ENCODE peak calls at places on chromosomes 2 and 18, in seven cellular contexts. F is tibial artery, U is chondrocyte, P is psoas muscle, A is coronary artery, J is PC-3, B is WTC11. Q is an unnamed sample.

GRCh38 chr2:241308832-241309500 is 6.5 kb downstream of the HDLBP start:
- DNase-seq in F (no peak), J (no peak), B (no peak), U (no peak), A (no peak), P (no peak), Q (no peak)

GRCh38 chr2:98761267-98761781 is 30.4 kb upstream of the MGAT4A start:
- DNase-seq in P (no peak), B (no peak), U (no peak), A (no peak), J (peak; percentile 85), F (no peak), Q (no peak)

GRCh38 chr2:150971910-150972309 is 289.8 kb downstream of the RBM43 start:
- DNase-seq in F (no peak), A (no peak), B (no peak), J (no peak), P (no peak), U (no peak), Q (no peak)

GRCh38 chr2:218070587-218070986 is 1.5 kb downstream of the RUFY4 start:
- DNase-seq in J (no peak), F (no peak), A (no peak), U (no peak), B (no peak), P (no peak), Q (no peak)

GRCh38 chr2:206112108-206112507 is 26.1 kb upstream of the INO80D start:
- DNase-seq in U (no peak), A (no peak), F (no peak), B (no peak), J (no peak), P (no peak), Q (no peak)

GRCh38 chr18:41767960-41768359 is 187.1 kb upstream of the PIK3C3 start:
- DNase-seq in F (no peak), B (peak; percentile 10), J (peak; percentile 25), P (no peak), A (no peak), U (no peak), Q (no peak)

GRCh38 chr2:77519164-77519887 is 2.9 kb downstream of the LRRTM4 start:
- DNase-seq in P (no peak), A (no peak), B (no peak), J (no peak), F (no peak), U (no peak), Q (no peak)

GRCh38 chr18:21897811-21898210 is 157.2 kb downstream of the MIB1 start:
- DNase-seq in P (no peak), B (peak; percentile 72), J (peak; percentile 77), A (no peak), U (no peak), F (peak; percentile 26), Q (peak; percentile 47)

GRCh38 chr2:102592601-102593000 is 26.8 kb upstream of the SLC9A2 start:
- DNase-seq in P (no peak), F (no peak), A (no peak), J (peak; percentile 56), U (no peak), B (peak; percentile 23), Q (no peak)
- TF ChIP-seq CTCF in P (peak; percentile 48), F (no peak), A (no peak), J (peak; percentile 72), U (peak; percentile 72), B (peak; percentile 48), Q (peak; percentile 36)

GRCh38 chr2:219245899-219246230 is 586 bp downstream of the STK16 start:
- DNase-seq in J (no peak), P (no peak), F (no peak), B (no peak), U (no peak), A (no peak), Q (no peak)
- TF ChIP-seq CTCF in J (no peak), P (no peak), F (no peak), B (no peak), U (no peak), A (no peak), Q (no peak)

DNA sequence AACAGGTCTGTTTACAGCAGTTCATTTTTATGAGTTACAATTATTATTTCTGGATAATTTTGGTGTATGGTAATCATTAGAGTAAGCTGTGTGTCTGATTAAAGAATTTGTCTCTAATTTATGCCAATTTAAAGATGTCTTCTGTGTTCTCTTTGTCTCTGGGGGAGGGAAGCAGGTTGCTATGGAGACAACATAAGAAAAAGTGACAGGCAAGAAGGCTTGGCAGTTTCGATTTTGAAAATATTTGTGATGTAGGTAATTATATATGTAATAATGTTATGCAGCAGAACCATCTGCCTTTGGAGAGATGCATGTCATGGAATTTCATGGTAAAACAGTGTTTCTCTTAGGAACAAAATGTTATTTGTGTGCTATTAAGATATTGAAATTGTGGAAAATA is 78.2 kb downstream of the SH3RF3 start:
- DNase-seq in F (no peak), A (no peak), P (no peak), U (no peak), B (no peak), J (no peak), Q (no peak)
- TF ChIP-seq CTCF in F (no peak), A (no peak), P (no peak), U (no peak), B (no peak), J (no peak), Q (no peak)

DNA sequence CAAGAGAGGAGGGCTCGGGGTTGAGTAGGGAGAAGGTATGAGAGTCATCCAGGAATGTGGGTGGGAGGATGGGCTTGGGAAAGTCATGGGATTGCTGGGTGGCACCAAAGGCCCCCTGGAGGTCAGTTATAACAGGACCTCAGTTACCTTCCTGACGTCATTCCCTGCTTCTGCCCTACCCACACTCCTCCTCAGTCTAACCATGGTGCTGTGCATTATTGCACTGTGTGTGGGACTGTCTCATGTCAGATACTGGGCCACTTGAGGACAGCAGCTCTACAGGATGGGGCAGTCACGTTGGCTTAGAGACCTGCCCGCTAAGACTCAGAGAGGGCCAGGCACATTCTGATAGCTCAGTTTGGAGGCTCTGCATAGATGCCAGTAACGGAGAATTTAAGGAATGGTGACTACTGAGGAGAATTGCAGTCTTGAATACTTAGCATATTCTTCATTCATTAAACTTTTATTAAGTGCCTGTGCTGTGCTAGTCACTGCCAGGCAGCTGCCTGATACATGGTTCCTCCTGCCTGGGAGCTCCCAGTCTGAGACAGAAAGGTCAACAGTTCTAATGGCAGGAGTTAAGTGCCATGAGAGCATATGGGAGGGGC is 90.5 kb downstream of the LAMA3 start:
- DNase-seq in U (no peak), B (peak; percentile 33), F (no peak), A (no peak), P (no peak), J (peak; percentile 26), Q (no peak)
- TF ChIP-seq CTCF in U (no peak), B (no peak), F (no peak), A (no peak), P (no peak), J (peak; percentile 25), Q (no peak)

DNA sequence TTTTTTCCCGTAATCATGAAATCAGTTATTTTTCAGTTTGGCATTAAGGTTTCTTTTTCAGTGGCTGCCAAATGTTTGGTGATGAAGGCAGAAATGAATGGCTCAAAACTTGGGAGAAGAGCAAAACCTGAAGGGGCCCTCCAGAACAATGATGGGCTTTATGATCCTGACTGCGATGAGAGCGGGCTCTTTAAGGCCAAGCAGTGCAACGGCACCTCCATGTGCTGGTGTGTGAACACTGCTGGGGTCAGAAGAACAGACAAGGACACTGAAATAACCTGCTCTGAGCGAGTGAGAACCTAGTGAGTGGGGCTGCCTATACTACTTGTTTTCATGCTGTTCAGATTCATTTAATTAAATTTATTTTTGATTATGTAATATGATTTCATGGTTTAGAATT is 29.2 kb upstream of the MSH2 start:
- DNase-seq in F (no peak), P (no peak), A (no peak), J (peak; percentile 18), U (no peak), B (peak; percentile 49), Q (no peak)
- TF ChIP-seq CTCF in F (no peak), P (no peak), A (no peak), J (peak; percentile 42), U (no peak), B (no peak), Q (no peak)

DNA sequence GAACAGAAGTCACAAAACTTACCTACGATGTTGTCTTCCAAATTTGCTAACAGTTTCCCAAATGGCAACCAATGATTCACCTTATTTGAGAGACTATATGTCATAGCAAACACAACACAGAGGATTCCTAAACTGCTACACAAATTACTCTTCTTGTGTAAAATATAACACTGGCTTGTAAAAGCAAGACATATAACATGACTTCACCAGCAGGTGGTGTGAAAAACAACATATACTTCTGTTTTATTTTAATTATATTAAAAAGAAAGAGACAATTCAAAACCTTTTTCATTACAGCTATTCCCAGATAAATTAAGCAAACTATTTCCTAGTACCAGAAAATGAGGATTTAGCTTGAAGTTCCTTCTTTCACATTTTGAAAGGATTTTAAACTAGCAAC is 62.2 kb downstream of the SCN3A start:
- DNase-seq in P (no peak), F (no peak), J (peak; percentile 27), A (no peak), U (no peak), B (no peak), Q (no peak)
- TF ChIP-seq CTCF in P (no peak), F (no peak), J (peak; percentile 56), A (no peak), U (peak; percentile 75), B (no peak), Q (no peak)

DNA sequence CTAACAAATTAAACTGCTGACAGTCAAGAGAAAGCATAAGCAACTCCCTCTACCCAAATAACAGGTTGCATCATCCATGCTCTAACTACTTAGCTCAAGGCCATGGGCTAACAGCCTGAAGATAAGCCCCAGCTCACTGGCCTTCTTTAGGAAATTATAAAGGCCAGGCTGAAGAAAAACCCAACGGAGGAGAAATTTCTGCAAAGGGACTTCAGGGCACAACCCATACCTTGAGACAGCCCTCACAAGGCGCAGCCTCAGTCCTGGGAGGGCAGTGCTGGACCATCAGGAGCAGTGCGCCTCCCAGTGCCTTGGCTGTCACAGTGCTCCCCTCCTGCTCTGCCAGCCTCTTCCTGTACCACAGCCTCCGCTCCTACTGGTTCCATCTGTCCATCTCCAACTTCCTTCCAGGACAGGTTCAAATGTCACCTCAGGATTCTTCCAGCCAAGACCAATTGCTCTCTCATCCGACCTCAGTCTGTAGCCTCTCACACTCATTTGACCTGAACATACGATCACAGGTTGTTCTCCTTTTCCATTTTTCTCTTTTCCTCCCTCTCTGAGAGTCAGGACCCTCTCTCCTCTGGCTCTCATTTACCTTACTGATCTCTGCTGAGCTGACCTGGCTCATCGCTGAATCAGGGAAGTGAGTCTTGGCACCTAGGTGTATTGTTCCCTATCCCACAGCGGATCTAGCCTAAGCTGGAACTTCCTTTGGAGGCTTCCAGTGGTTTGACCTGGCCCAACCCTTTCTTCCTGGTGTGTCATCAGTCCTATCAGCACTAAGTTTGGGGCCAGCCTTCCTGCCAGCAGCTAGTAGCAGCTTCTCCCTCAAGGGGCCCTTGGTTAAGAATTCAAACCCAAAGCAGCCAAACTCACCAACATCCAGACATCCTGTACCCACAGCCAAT is 1.9 kb downstream of the MCFD2 start:
- DNase-seq in A (no peak), F (no peak), B (no peak), U (no peak), J (peak; percentile 89), P (peak; percentile 63), Q (peak; percentile 21)
- TF ChIP-seq CTCF in A (no peak), F (no peak), B (no peak), U (peak; percentile 13), J (peak; percentile 26), P (no peak), Q (no peak)

Q was measured in heart right ventricle.